ENCODE peak calls at places on chromosome 4, in nine cellular contexts. G, H, E, K, L, T, V, Q and Z are unnamed samples.

GRCh38 chr4:185119927-185120630 is 23.0 kb upstream of the SLC25A4 start:
- DNase-seq in H (peak), Q (no peak), K (no peak), E (no peak), G (no peak), L (no peak), T (no peak), V (no peak), Z (no peak)

GRCh38 chr4:182280439-182281111 is 37.4 kb downstream of the TENM3 start:
- DNase-seq in H (no peak), Q (peak), V (no peak), L (peak), E (no peak), T (no peak), G (no peak), K (no peak), Z (no peak)

GRCh38 chr4:120815361-120815760 is 107.2 kb downstream of the PRDM5 start:
- DNase-seq in V (no peak), G (no peak), T (no peak), H (no peak), K (no peak), L (no peak), Q (no peak), E (no peak), Z (no peak)

GRCh38 chr4:160947653-160948052 is 1216.1 kb downstream of the FSTL5 start:
- DNase-seq in L (no peak), E (no peak), V (no peak), T (no peak), G (no peak), H (no peak), K (no peak), Q (no peak), Z (no peak)

GRCh38 chr4:37825943-37826281 is 574 bp upstream of the PGM2 start:
- DNase-seq in G (peak), V (no peak), E (peak), L (no peak), T (no peak), K (no peak), Q (no peak), H (no peak), Z (no peak)

GRCh38 chr4:117514779-117515178 is 429.4 kb upstream of the TRAM1L1 start:
- DNase-seq in K (no peak), G (no peak), T (no peak), V (no peak), L (no peak), H (no peak), Q (no peak), E (no peak), Z (no peak)

GRCh38 chr4:158020734-158021346 is 152.0 kb downstream of the GASK1B start:
- DNase-seq in K (no peak), V (peak), Q (peak), G (no peak), L (peak), E (no peak), H (peak), T (no peak), Z (peak)

GRCh38 chr4:17517664-17518063 is 2.7 kb downstream of the CLRN2 start:
- DNase-seq in V (no peak), H (no peak), T (no peak), L (no peak), G (no peak), Q (no peak), E (no peak), K (no peak), Z (no peak)

GRCh38 chr4:15920723-15921591 is 17.6 kb downstream of the FGFBP1 start:
- DNase-seq in V (peak), K (no peak), T (peak), E (peak), L (peak), G (peak), H (peak), Q (peak), Z (peak)

GRCh38 chr4:184514121-184514988 is 40.0 kb upstream of the IRF2 start:
- DNase-seq in H (peak), L (peak), G (peak), Q (peak), V (peak), K (no peak), T (peak), E (peak), Z (peak)

GRCh38 chr4:76984127-76984526 is 34.6 kb downstream of the SEPTIN11 start:
- DNase-seq in E (no peak), G (no peak), H (peak), K (no peak), T (no peak), V (peak), Q (peak), L (peak), Z (no peak)

GRCh38 chr4:76989391-76990061 is 40.0 kb downstream of the SEPTIN11 start:
- DNase-seq in H (no peak), V (no peak), Q (no peak), K (peak), G (no peak), L (no peak), E (no peak), T (no peak), Z (no peak)

GRCh38 chr4:76987685-76988084 is 38.1 kb downstream of the SEPTIN11 start:
- DNase-seq in T (no peak), H (no peak), E (no peak), V (peak), Q (no peak), G (no peak), K (no peak), L (no peak), Z (no peak)

GRCh38 chr4:76984788-76985211 is 35.2 kb downstream of the SEPTIN11 start:
- DNase-seq in E (no peak), L (peak), V (peak), T (peak), Q (peak), H (peak), K (no peak), G (no peak), Z (peak)

DNA sequence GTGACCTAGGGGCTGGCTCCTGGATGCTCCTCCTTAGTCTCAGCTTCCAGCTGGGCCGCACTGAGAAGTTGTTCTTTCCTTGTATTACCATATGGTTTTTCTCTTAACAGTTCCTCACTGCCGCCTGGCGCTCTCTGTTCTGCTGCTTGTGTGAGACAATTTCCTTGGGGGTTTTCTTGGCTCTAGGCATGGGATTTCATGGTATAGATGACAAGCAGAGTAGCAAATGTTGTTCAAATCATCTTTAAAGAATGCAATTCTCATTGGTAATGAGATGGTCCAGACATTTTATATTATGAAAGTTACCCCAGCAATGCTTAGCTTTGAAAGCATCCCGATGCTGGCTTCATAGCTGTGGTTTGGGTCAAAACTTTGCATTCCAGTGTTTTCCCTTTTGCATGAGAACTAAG is 37.6 kb downstream of the SEPTIN11 start:
- DNase-seq in L (peak), K (no peak), G (no peak), H (peak), E (no peak), V (peak), T (no peak), Q (peak), Z (no peak)
- H3K4me3 ChIP-seq in L (no peak), K (no peak), G (no peak), H (peak), E (no peak), V (peak), T (no peak), Q (peak), Z (no peak)

GRCh38 chr4:168336837-168337549 is 18.4 kb upstream of the DDX60 start:
- DNase-seq in Q (no peak), L (no peak), V (no peak), G (no peak), E (no peak), T (no peak), H (peak), K (no peak), Z (no peak)
- H3K4me3 ChIP-seq in Q (no peak), L (no peak), V (no peak), G (no peak), E (no peak), T (no peak), H (no peak), K (no peak), Z (no peak)

DNA sequence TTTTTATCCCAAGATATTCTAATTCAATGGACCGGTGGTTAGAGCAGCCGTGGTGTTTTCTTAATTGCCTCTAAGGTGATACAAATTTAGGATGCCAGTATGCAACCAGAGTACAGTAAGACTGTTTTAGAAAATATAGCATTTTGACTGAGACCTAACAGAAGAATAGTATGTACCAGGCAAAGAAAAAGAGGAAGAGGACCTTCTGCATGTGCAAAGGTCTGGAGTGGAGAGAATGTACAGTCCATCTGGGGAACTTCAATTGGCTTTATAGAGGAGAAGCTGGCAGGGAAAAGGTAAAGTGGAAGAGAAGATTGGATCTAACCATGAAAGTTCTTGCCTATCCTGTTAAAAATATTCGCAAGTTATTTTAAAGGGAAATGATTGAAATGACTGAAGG is 663.4 kb upstream of the CPEB2 start:
- DNase-seq in T (no peak), K (no peak), L (no peak), H (no peak), E (no peak), G (no peak), Q (no peak), V (no peak), Z (no peak)
- H3K4me3 ChIP-seq in T (no peak), K (no peak), L (no peak), H (no peak), E (no peak), G (no peak), Q (no peak), V (no peak), Z (no peak)

GRCh38 chr4:2829933-2830451 is 13.7 kb upstream of the ADD1 start:
- DNase-seq in G (no peak), V (no peak), Q (no peak), E (no peak), L (no peak), H (no peak), T (no peak), K (no peak), Z (no peak)
- H3K4me3 ChIP-seq in G (no peak), V (no peak), Q (no peak), E (no peak), L (no peak), H (no peak), T (no peak), K (no peak), Z (no peak)